ENCODE peak calls at places on chromosomes 4 and X, in eight cellular contexts. One of them, this sample, is unnamed.
A peak's percentile ranks its signal among the peaks of the same experiment; 100 is the strongest.

GRCh38 chrX:18643243-18643642 is 28.7 kb downstream of the RS1 start:
- DNase-seq in BJ: no peak
- DNase-seq in Peyer's patch: no peak
- DNase-seq in brain microvascular endothelial cell: no peak
- DNase-seq in stomach: no peak
- DNase-seq in endothelial cell of umbilical vein: no peak
- DNase-seq in esophagus squamous epithelium: no peak
- DNase-seq in endodermal cell: peak; percentile 23
- DNase-seq in this sample: no peak

GRCh38 chr4:76342803-76343202 is 36.3 kb downstream of the STBD1 start:
- DNase-seq in Peyer's patch: no peak
- DNase-seq in endodermal cell: no peak
- DNase-seq in stomach: no peak
- DNase-seq in BJ: no peak
- DNase-seq in endothelial cell of umbilical vein: no peak
- DNase-seq in brain microvascular endothelial cell: no peak
- DNase-seq in esophagus squamous epithelium: no peak
- DNase-seq in this sample: no peak

GRCh38 chrX:24214568-24214967 is 65.0 kb downstream of the ZFX start:
- DNase-seq in endothelial cell of umbilical vein: no peak
- DNase-seq in endodermal cell: no peak
- DNase-seq in brain microvascular endothelial cell: no peak
- DNase-seq in esophagus squamous epithelium: no peak
- DNase-seq in BJ: no peak
- DNase-seq in stomach: no peak
- DNase-seq in Peyer's patch: no peak
- DNase-seq in this sample: no peak

GRCh38 chrX:1592128-1592862 is 891 bp downstream of the AKAP17A start:
- DNase-seq in brain microvascular endothelial cell: peak; percentile 11
- DNase-seq in Peyer's patch: no peak
- DNase-seq in BJ: no peak
- DNase-seq in stomach: peak; percentile 26
- DNase-seq in endodermal cell: peak; percentile 85
- DNase-seq in esophagus squamous epithelium: no peak
- DNase-seq in endothelial cell of umbilical vein: peak; percentile 52
- DNase-seq in this sample: no peak

GRCh38 chr4:78592104-78592783 is 40.7 kb downstream of the ANXA3 start:
- DNase-seq in endodermal cell: peak; percentile 71
- DNase-seq in stomach: no peak
- DNase-seq in endothelial cell of umbilical vein: no peak
- DNase-seq in brain microvascular endothelial cell: no peak
- DNase-seq in BJ: no peak
- DNase-seq in esophagus squamous epithelium: no peak
- DNase-seq in Peyer's patch: no peak
- DNase-seq in this sample: no peak

GRCh38 chr4:174935607-174936006 is 17.4 kb downstream of the ADAM29 start:
- DNase-seq in endothelial cell of umbilical vein: no peak
- DNase-seq in esophagus squamous epithelium: no peak
- DNase-seq in Peyer's patch: no peak
- DNase-seq in stomach: no peak
- DNase-seq in BJ: no peak
- DNase-seq in endodermal cell: no peak
- DNase-seq in brain microvascular endothelial cell: no peak
- DNase-seq in this sample: no peak

GRCh38 chrX:48974033-48974432 is 2.4 kb upstream of the KCND1 start:
- DNase-seq in BJ: no peak
- DNase-seq in stomach: no peak
- DNase-seq in Peyer's patch: no peak
- DNase-seq in esophagus squamous epithelium: no peak
- DNase-seq in endothelial cell of umbilical vein: no peak
- DNase-seq in endodermal cell: no peak
- DNase-seq in brain microvascular endothelial cell: no peak
- DNase-seq in this sample: no peak

GRCh38 chr4:72909461-72909860 is 160.1 kb downstream of the COX18 start:
- DNase-seq in Peyer's patch: no peak
- DNase-seq in brain microvascular endothelial cell: no peak
- DNase-seq in endodermal cell: peak; percentile 77
- DNase-seq in BJ: no peak
- DNase-seq in endothelial cell of umbilical vein: no peak
- DNase-seq in stomach: peak; percentile 36
- DNase-seq in esophagus squamous epithelium: no peak
- DNase-seq in this sample: no peak

GRCh38 chr4:43331226-43332078 is 438.9 kb downstream of the GRXCR1 start:
- DNase-seq in endothelial cell of umbilical vein: no peak
- DNase-seq in BJ: no peak
- DNase-seq in Peyer's patch: no peak
- DNase-seq in endodermal cell: no peak
- DNase-seq in esophagus squamous epithelium: no peak
- DNase-seq in brain microvascular endothelial cell: peak; percentile 7
- DNase-seq in stomach: no peak
- DNase-seq in this sample: no peak

GRCh38 chrX:108081110-108081509 is 10.2 kb downstream of the PSMD10 start:
- DNase-seq in stomach: no peak
- DNase-seq in Peyer's patch: no peak
- DNase-seq in BJ: no peak
- DNase-seq in esophagus squamous epithelium: no peak
- DNase-seq in brain microvascular endothelial cell: no peak
- DNase-seq in endothelial cell of umbilical vein: no peak
- DNase-seq in endodermal cell: no peak
- DNase-seq in this sample: no peak

GRCh38 chr4:138976526-138976925 is 39.1 kb upstream of the NOCT start:
- DNase-seq in brain microvascular endothelial cell: no peak
- DNase-seq in stomach: no peak
- DNase-seq in endothelial cell of umbilical vein: no peak
- DNase-seq in Peyer's patch: no peak
- DNase-seq in esophagus squamous epithelium: no peak
- DNase-seq in endodermal cell: no peak
- DNase-seq in BJ: no peak
- DNase-seq in this sample: no peak

GRCh38 chr4:54333657-54334056 is 104.6 kb downstream of the PDGFRA start:
- DNase-seq in stomach: no peak
- DNase-seq in endodermal cell: no peak
- DNase-seq in BJ: no peak
- DNase-seq in brain microvascular endothelial cell: no peak
- DNase-seq in esophagus squamous epithelium: no peak
- DNase-seq in Peyer's patch: no peak
- DNase-seq in endothelial cell of umbilical vein: no peak
- DNase-seq in this sample: no peak

GRCh38 chr4:184355111-184355604 is 119.2 kb downstream of the IRF2 start:
- DNase-seq in brain microvascular endothelial cell: peak; percentile 87
- DNase-seq in stomach: no peak
- DNase-seq in endodermal cell: peak; percentile 38
- DNase-seq in esophagus squamous epithelium: peak; percentile 3
- DNase-seq in Peyer's patch: no peak
- DNase-seq in BJ: peak; percentile 31
- DNase-seq in endothelial cell of umbilical vein: peak; percentile 98
- DNase-seq in this sample: peak; percentile 40

GRCh38 chr4:101417046-101417445 is 69.7 kb upstream of the PPP3CA start:
- DNase-seq in endothelial cell of umbilical vein: no peak
- DNase-seq in Peyer's patch: no peak
- DNase-seq in endodermal cell: no peak
- DNase-seq in esophagus squamous epithelium: no peak
- DNase-seq in BJ: no peak
- DNase-seq in brain microvascular endothelial cell: no peak
- DNase-seq in stomach: no peak
- DNase-seq in this sample: no peak

GRCh38 chr4:99586322-99586721 is 11.7 kb downstream of the MTTP start:
- DNase-seq in endothelial cell of umbilical vein: no peak
- DNase-seq in esophagus squamous epithelium: no peak
- DNase-seq in Peyer's patch: no peak
- DNase-seq in brain microvascular endothelial cell: no peak
- DNase-seq in stomach: no peak
- DNase-seq in BJ: no peak
- DNase-seq in endodermal cell: no peak
- DNase-seq in this sample: no peak

GRCh38 chrX:39580043-39580442 is 517.7 kb downstream of the BCOR start:
- DNase-seq in brain microvascular endothelial cell: no peak
- DNase-seq in esophagus squamous epithelium: no peak
- DNase-seq in BJ: no peak
- DNase-seq in stomach: no peak
- DNase-seq in endodermal cell: no peak
- DNase-seq in endothelial cell of umbilical vein: no peak
- DNase-seq in Peyer's patch: no peak
- DNase-seq in this sample: no peak

DNA sequence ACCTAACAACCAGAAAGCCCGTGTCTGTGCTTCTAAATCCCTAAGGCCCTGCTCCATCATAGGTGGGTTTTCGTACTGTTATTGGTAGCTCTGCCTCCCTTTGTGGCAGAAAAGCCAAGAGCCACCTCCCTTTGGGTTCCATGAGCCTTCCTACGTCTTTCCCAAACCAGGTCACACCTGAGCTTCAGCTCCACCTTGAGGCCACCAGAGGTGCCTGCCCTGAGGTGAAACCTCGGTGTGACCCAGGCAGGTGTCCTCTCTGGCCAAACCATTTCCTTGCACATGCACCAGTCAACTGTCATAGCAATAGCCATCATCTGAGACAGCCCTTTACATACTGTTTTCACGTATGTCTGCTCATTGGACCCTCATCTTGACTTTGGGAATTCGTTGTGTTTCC is 188.0 kb upstream of the RBPJ start:
- DNase-seq in Peyer's patch: no peak
- DNase-seq in esophagus squamous epithelium: no peak
- DNase-seq in stomach: no peak
- DNase-seq in endothelial cell of umbilical vein: no peak
- DNase-seq in BJ: no peak
- DNase-seq in endodermal cell: peak; percentile 75
- DNase-seq in brain microvascular endothelial cell: no peak
- DNase-seq in this sample: no peak
- TF ChIP-seq CTCF in Peyer's patch: peak; percentile 11
- TF ChIP-seq CTCF in esophagus squamous epithelium: peak; percentile 9
- TF ChIP-seq CTCF in stomach: no peak
- TF ChIP-seq CTCF in endothelial cell of umbilical vein: no peak
- TF ChIP-seq CTCF in BJ: no peak
- TF ChIP-seq CTCF in endodermal cell: peak; percentile 70
- TF ChIP-seq CTCF in brain microvascular endothelial cell: peak; percentile 6
- TF ChIP-seq CTCF in this sample: no peak

GRCh38 chrX:66164931-66165330 is 884 bp downstream of the HEPH start:
- DNase-seq in stomach: no peak
- DNase-seq in endothelial cell of umbilical vein: no peak
- DNase-seq in esophagus squamous epithelium: no peak
- DNase-seq in brain microvascular endothelial cell: no peak
- DNase-seq in BJ: no peak
- DNase-seq in endodermal cell: no peak
- DNase-seq in Peyer's patch: no peak
- DNase-seq in this sample: no peak

GRCh38 chrX:66164470-66164869 is 423 bp downstream of the HEPH start:
- DNase-seq in endothelial cell of umbilical vein: no peak
- DNase-seq in esophagus squamous epithelium: no peak
- DNase-seq in Peyer's patch: no peak
- DNase-seq in endodermal cell: no peak
- DNase-seq in stomach: no peak
- DNase-seq in BJ: no peak
- DNase-seq in brain microvascular endothelial cell: no peak
- DNase-seq in this sample: no peak

GRCh38 chrX:66163447-66163846 is 600 bp upstream of the HEPH start:
- DNase-seq in endothelial cell of umbilical vein: no peak
- DNase-seq in brain microvascular endothelial cell: no peak
- DNase-seq in BJ: no peak
- DNase-seq in endodermal cell: no peak
- DNase-seq in esophagus squamous epithelium: no peak
- DNase-seq in stomach: no peak
- DNase-seq in Peyer's patch: no peak
- DNase-seq in this sample: no peak

GRCh38 chrX:66162331-66162822 is 1.7 kb upstream of the HEPH start:
- DNase-seq in brain microvascular endothelial cell: no peak
- DNase-seq in esophagus squamous epithelium: no peak
- DNase-seq in Peyer's patch: peak; percentile 62
- DNase-seq in endodermal cell: no peak
- DNase-seq in endothelial cell of umbilical vein: no peak
- DNase-seq in stomach: no peak
- DNase-seq in BJ: no peak
- DNase-seq in this sample: no peak

GRCh38 chrX:66163849-66164401 is at the start of gene HEPH:
- DNase-seq in BJ: no peak
- DNase-seq in Peyer's patch: no peak
- DNase-seq in endodermal cell: peak; percentile 67
- DNase-seq in endothelial cell of umbilical vein: no peak
- DNase-seq in stomach: no peak
- DNase-seq in esophagus squamous epithelium: no peak
- DNase-seq in brain microvascular endothelial cell: no peak
- DNase-seq in this sample: peak; percentile 12
- H3K4me3 ChIP-seq in BJ: peak within 1 kb of the TSS; percentile 29
- H3K4me3 ChIP-seq in Peyer's patch: peak within 1 kb of the TSS; percentile 53
- H3K4me3 ChIP-seq in endodermal cell: peak within 1 kb of the TSS; percentile 96
- H3K4me3 ChIP-seq in endothelial cell of umbilical vein: no peak within 1 kb of the TSS
- H3K4me3 ChIP-seq in stomach: peak within 1 kb of the TSS; percentile 23
- H3K4me3 ChIP-seq in esophagus squamous epithelium: peak within 1 kb of the TSS; percentile 32
- H3K4me3 ChIP-seq in brain microvascular endothelial cell: no peak within 1 kb of the TSS
- H3K4me3 ChIP-seq in this sample: peak within 1 kb of the TSS; percentile 58

DNA sequence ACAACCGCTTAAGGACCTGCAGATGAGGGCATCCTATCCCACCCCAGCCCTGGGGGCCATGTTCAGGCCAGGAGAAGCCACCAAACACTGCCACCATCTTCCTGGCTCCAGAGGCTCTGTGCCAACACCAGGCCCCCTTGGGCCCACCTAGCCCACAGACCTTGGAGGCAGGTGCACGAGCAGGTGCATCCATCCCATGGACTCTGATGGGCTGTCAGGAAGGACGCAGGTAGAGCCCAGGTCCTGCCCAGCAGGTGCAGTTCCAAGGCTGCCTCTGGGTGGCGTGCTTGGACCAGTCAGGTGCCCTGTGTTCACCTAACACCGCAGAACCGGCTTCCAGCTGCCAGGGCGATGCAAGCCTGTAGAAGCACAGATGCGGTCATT is 22.8 kb upstream of the PDE6B start:
- DNase-seq in stomach: peak; percentile 69
- DNase-seq in brain microvascular endothelial cell: no peak
- DNase-seq in Peyer's patch: peak; percentile 84
- DNase-seq in endodermal cell: peak; percentile 99
- DNase-seq in BJ: no peak
- DNase-seq in endothelial cell of umbilical vein: no peak
- DNase-seq in esophagus squamous epithelium: no peak
- DNase-seq in this sample: no peak
- TF ChIP-seq CTCF in stomach: no peak
- TF ChIP-seq CTCF in brain microvascular endothelial cell: peak; percentile 48
- TF ChIP-seq CTCF in Peyer's patch: peak; percentile 79
- TF ChIP-seq CTCF in endodermal cell: peak; percentile 95
- TF ChIP-seq CTCF in BJ: peak; percentile 30
- TF ChIP-seq CTCF in endothelial cell of umbilical vein: no peak
- TF ChIP-seq CTCF in esophagus squamous epithelium: peak; percentile 73
- TF ChIP-seq CTCF in this sample: no peak

GRCh38 chrX:144798972-144799371 is 448.3 kb upstream of the SPANXN1 start:
- DNase-seq in BJ: no peak
- DNase-seq in endothelial cell of umbilical vein: no peak
- DNase-seq in esophagus squamous epithelium: no peak
- DNase-seq in Peyer's patch: no peak
- DNase-seq in endodermal cell: no peak
- DNase-seq in brain microvascular endothelial cell: no peak
- DNase-seq in stomach: no peak
- DNase-seq in this sample: no peak

DNA sequence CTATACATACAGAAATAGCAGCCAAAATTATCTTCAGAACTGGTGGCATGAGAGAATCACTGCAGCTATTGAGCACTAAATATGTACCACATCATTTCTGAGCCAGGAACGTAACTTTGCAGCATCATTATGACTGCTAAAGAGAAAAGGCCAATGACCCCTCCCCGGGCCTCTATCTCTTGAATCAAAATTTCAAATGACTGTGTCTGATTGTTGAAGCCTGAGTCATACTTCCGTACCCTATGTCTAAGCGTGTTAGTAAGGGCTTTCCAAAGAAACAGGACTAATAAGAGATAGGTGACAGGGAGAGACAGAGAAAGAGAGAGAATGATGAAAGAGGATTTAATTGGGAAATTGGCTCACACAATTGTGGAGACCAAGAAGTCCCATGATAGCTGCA is 445.5 kb upstream of the SPANXN1 start:
- DNase-seq in esophagus squamous epithelium: no peak
- DNase-seq in brain microvascular endothelial cell: peak; percentile 0
- DNase-seq in Peyer's patch: no peak
- DNase-seq in endothelial cell of umbilical vein: no peak
- DNase-seq in stomach: no peak
- DNase-seq in BJ: no peak
- DNase-seq in endodermal cell: no peak
- DNase-seq in this sample: no peak
- H3K4me3 ChIP-seq in esophagus squamous epithelium: no peak overlapping the region
- H3K4me3 ChIP-seq in brain microvascular endothelial cell: no peak overlapping the region
- H3K4me3 ChIP-seq in Peyer's patch: no peak overlapping the region
- H3K4me3 ChIP-seq in endothelial cell of umbilical vein: no peak overlapping the region
- H3K4me3 ChIP-seq in stomach: no peak overlapping the region
- H3K4me3 ChIP-seq in BJ: no peak overlapping the region
- H3K4me3 ChIP-seq in endodermal cell: no peak overlapping the region
- H3K4me3 ChIP-seq in this sample: no peak overlapping the region